ENCODE peak calls at places on chromosomes 3 and 15, in seven cellular contexts. One of them, this sample, is unnamed.
A peak's percentile ranks its signal among the peaks of the same experiment; 100 is the strongest.

GRCh38 chr3:30440880-30441279 is 165.5 kb upstream of the TGFBR2 start:
- DNase-seq in WERI-Rb-1: no peak
- DNase-seq in cortex of kidney: no peak
- DNase-seq in bronchial epithelial cell: no peak
- DNase-seq in EL: no peak
- DNase-seq in PC-3: no peak
- DNase-seq in effector CD4-positive, alpha-beta T cell: no peak
- DNase-seq in this sample: no peak

GRCh38 chr15:85622432-85622831 is 172.3 kb downstream of the KLHL25 start:
- DNase-seq in WERI-Rb-1: peak; percentile 24
- DNase-seq in cortex of kidney: no peak
- DNase-seq in bronchial epithelial cell: no peak
- DNase-seq in EL: peak; percentile 57
- DNase-seq in PC-3: no peak
- DNase-seq in effector CD4-positive, alpha-beta T cell: no peak
- DNase-seq in this sample: no peak

GRCh38 chr3:23991236-23992050 is 46.4 kb downstream of the NR1D2 start:
- DNase-seq in WERI-Rb-1: no peak
- DNase-seq in cortex of kidney: no peak
- DNase-seq in bronchial epithelial cell: no peak
- DNase-seq in EL: no peak
- DNase-seq in PC-3: no peak
- DNase-seq in effector CD4-positive, alpha-beta T cell: no peak
- DNase-seq in this sample: no peak

GRCh38 chr3:152413244-152413643 is 144.5 kb downstream of the MBNL1 start:
- DNase-seq in WERI-Rb-1: no peak
- DNase-seq in cortex of kidney: no peak
- DNase-seq in bronchial epithelial cell: no peak
- DNase-seq in EL: no peak
- DNase-seq in PC-3: no peak
- DNase-seq in effector CD4-positive, alpha-beta T cell: no peak
- DNase-seq in this sample: no peak

GRCh38 chr3:42300013-42300412 is 34.0 kb upstream of the CCK start:
- DNase-seq in WERI-Rb-1: no peak
- DNase-seq in cortex of kidney: no peak
- DNase-seq in bronchial epithelial cell: peak; percentile 46
- DNase-seq in EL: peak; percentile 39
- DNase-seq in PC-3: peak; percentile 66
- DNase-seq in effector CD4-positive, alpha-beta T cell: no peak
- DNase-seq in this sample: no peak

GRCh38 chr15:40846846-40847224 is 3.0 kb downstream of the SPINT1 start:
- DNase-seq in WERI-Rb-1: no peak
- DNase-seq in cortex of kidney: no peak
- DNase-seq in bronchial epithelial cell: peak; percentile 67
- DNase-seq in EL: no peak
- DNase-seq in PC-3: peak; percentile 34
- DNase-seq in effector CD4-positive, alpha-beta T cell: no peak
- DNase-seq in this sample: no peak

GRCh38 chr15:92681141-92681622 is 25.6 kb upstream of the FAM174B start:
- DNase-seq in WERI-Rb-1: no peak
- DNase-seq in cortex of kidney: no peak
- DNase-seq in bronchial epithelial cell: peak; percentile 57
- DNase-seq in EL: peak; percentile 20
- DNase-seq in PC-3: no peak
- DNase-seq in effector CD4-positive, alpha-beta T cell: no peak
- DNase-seq in this sample: no peak

GRCh38 chr3:16606398-16606797 is 1.2 kb upstream of the DAZL start:
- DNase-seq in WERI-Rb-1: no peak
- DNase-seq in cortex of kidney: no peak
- DNase-seq in bronchial epithelial cell: peak; percentile 80
- DNase-seq in EL: no peak
- DNase-seq in PC-3: peak; percentile 90
- DNase-seq in effector CD4-positive, alpha-beta T cell: no peak
- DNase-seq in this sample: no peak

GRCh38 chr3:97674477-97674876 is 90.1 kb upstream of the ARL6 start:
- DNase-seq in WERI-Rb-1: no peak
- DNase-seq in cortex of kidney: no peak
- DNase-seq in bronchial epithelial cell: no peak
- DNase-seq in EL: no peak
- DNase-seq in PC-3: no peak
- DNase-seq in effector CD4-positive, alpha-beta T cell: no peak
- DNase-seq in this sample: no peak

GRCh38 chr3:191412764-191413163 is 48.2 kb upstream of the PYDC2 start:
- DNase-seq in WERI-Rb-1: no peak
- DNase-seq in cortex of kidney: no peak
- DNase-seq in bronchial epithelial cell: peak; percentile 86
- DNase-seq in EL: peak; percentile 97
- DNase-seq in PC-3: peak; percentile 92
- DNase-seq in effector CD4-positive, alpha-beta T cell: no peak
- DNase-seq in this sample: no peak

GRCh38 chr15:77974098-77974414 is 103.5 kb downstream of the TBC1D2B start:
- DNase-seq in WERI-Rb-1: no peak
- DNase-seq in cortex of kidney: no peak
- DNase-seq in bronchial epithelial cell: no peak
- DNase-seq in EL: peak; percentile 31
- DNase-seq in PC-3: no peak
- DNase-seq in effector CD4-positive, alpha-beta T cell: no peak
- DNase-seq in this sample: peak; percentile 51

GRCh38 chr3:195763843-195764825 is 43.4 kb downstream of the MUC20 start:
- DNase-seq in WERI-Rb-1: no peak
- DNase-seq in cortex of kidney: no peak
- DNase-seq in bronchial epithelial cell: no peak
- DNase-seq in EL: no peak
- DNase-seq in PC-3: no peak
- DNase-seq in effector CD4-positive, alpha-beta T cell: no peak
- DNase-seq in this sample: no peak

GRCh38 chr15:56871180-56871579 is 47.3 kb upstream of the TCF12 start:
- DNase-seq in WERI-Rb-1: no peak
- DNase-seq in cortex of kidney: no peak
- DNase-seq in bronchial epithelial cell: peak; percentile 81
- DNase-seq in EL: peak; percentile 79
- DNase-seq in PC-3: peak; percentile 80
- DNase-seq in effector CD4-positive, alpha-beta T cell: no peak
- DNase-seq in this sample: no peak

GRCh38 chr3:71166839-71167238 is 416.7 kb downstream of the FOXP1 start:
- DNase-seq in WERI-Rb-1: no peak
- DNase-seq in cortex of kidney: no peak
- DNase-seq in bronchial epithelial cell: no peak
- DNase-seq in EL: no peak
- DNase-seq in PC-3: no peak
- DNase-seq in effector CD4-positive, alpha-beta T cell: no peak
- DNase-seq in this sample: no peak

GRCh38 chr3:142210144-142210543 is 15.2 kb downstream of the GK5 start:
- DNase-seq in WERI-Rb-1: no peak
- DNase-seq in cortex of kidney: no peak
- DNase-seq in bronchial epithelial cell: no peak
- DNase-seq in EL: no peak
- DNase-seq in PC-3: no peak
- DNase-seq in effector CD4-positive, alpha-beta T cell: no peak
- DNase-seq in this sample: no peak

GRCh38 chr15:100297812-100298211 is 44.0 kb downstream of the ADAMTS17 start:
- DNase-seq in WERI-Rb-1: no peak
- DNase-seq in cortex of kidney: no peak
- DNase-seq in bronchial epithelial cell: no peak
- DNase-seq in EL: no peak
- DNase-seq in PC-3: no peak
- DNase-seq in effector CD4-positive, alpha-beta T cell: no peak
- DNase-seq in this sample: no peak

GRCh38 chr3:143352031-143352623 is 232.6 kb downstream of the CHST2 start:
- DNase-seq in WERI-Rb-1: peak; percentile 24
- DNase-seq in cortex of kidney: no peak
- DNase-seq in bronchial epithelial cell: no peak
- DNase-seq in EL: no peak
- DNase-seq in PC-3: no peak
- DNase-seq in effector CD4-positive, alpha-beta T cell: no peak
- DNase-seq in this sample: no peak

GRCh38 chr3:79822076-79822475 is 54.3 kb upstream of the ROBO1 start:
- DNase-seq in WERI-Rb-1: no peak
- DNase-seq in cortex of kidney: no peak
- DNase-seq in bronchial epithelial cell: no peak
- DNase-seq in EL: no peak
- DNase-seq in PC-3: no peak
- DNase-seq in effector CD4-positive, alpha-beta T cell: no peak
- DNase-seq in this sample: no peak

GRCh38 chr3:65778966-65779365 is 259.8 kb downstream of the MAGI1 start:
- DNase-seq in WERI-Rb-1: no peak
- DNase-seq in cortex of kidney: no peak
- DNase-seq in bronchial epithelial cell: no peak
- DNase-seq in EL: peak; percentile 9
- DNase-seq in PC-3: peak; percentile 11
- DNase-seq in effector CD4-positive, alpha-beta T cell: no peak
- DNase-seq in this sample: no peak

GRCh38 chr15:31081568-31082250 is 19.8 kb downstream of the TRPM1 start:
- DNase-seq in WERI-Rb-1: no peak
- DNase-seq in cortex of kidney: no peak
- DNase-seq in bronchial epithelial cell: peak; percentile 35
- DNase-seq in EL: no peak
- DNase-seq in PC-3: peak; percentile 73
- DNase-seq in effector CD4-positive, alpha-beta T cell: no peak
- DNase-seq in this sample: no peak

GRCh38 chr15:99566157-99566900 is 545 bp downstream of the MEF2A start:
- DNase-seq in WERI-Rb-1: peak; percentile 33
- DNase-seq in cortex of kidney: no peak
- DNase-seq in bronchial epithelial cell: no peak
- DNase-seq in EL: peak; percentile 19
- DNase-seq in PC-3: peak; percentile 5
- DNase-seq in effector CD4-positive, alpha-beta T cell: no peak
- DNase-seq in this sample: no peak

GRCh38 chr3:75192065-75192658 is 472.0 kb upstream of the FRG2C start:
- DNase-seq in WERI-Rb-1: peak; percentile 56
- DNase-seq in cortex of kidney: no peak
- DNase-seq in bronchial epithelial cell: peak; percentile 35
- DNase-seq in EL: peak; percentile 47
- DNase-seq in PC-3: peak; percentile 59
- DNase-seq in effector CD4-positive, alpha-beta T cell: peak; percentile 31
- DNase-seq in this sample: no peak

GRCh38 chr15:38707802-38708671 is 143.4 kb upstream of the RASGRP1 start:
- DNase-seq in WERI-Rb-1: peak; percentile 36
- DNase-seq in cortex of kidney: no peak
- DNase-seq in bronchial epithelial cell: peak; percentile 61
- DNase-seq in EL: peak; percentile 69
- DNase-seq in PC-3: peak; percentile 77
- DNase-seq in effector CD4-positive, alpha-beta T cell: peak; percentile 21
- DNase-seq in this sample: peak; percentile 11

GRCh38 chr15:92958105-92958504 is 58.0 kb downstream of the CHD2 start:
- DNase-seq in WERI-Rb-1: no peak
- DNase-seq in cortex of kidney: no peak
- DNase-seq in bronchial epithelial cell: peak; percentile 69
- DNase-seq in EL: peak; percentile 10
- DNase-seq in PC-3: no peak
- DNase-seq in effector CD4-positive, alpha-beta T cell: peak; percentile 42
- DNase-seq in this sample: no peak

GRCh38 chr15:44718180-44718926 is 7.0 kb downstream of the B2M start:
- DNase-seq in WERI-Rb-1: no peak
- DNase-seq in cortex of kidney: no peak
- DNase-seq in bronchial epithelial cell: no peak
- DNase-seq in EL: no peak
- DNase-seq in PC-3: no peak
- DNase-seq in effector CD4-positive, alpha-beta T cell: no peak
- DNase-seq in this sample: no peak

GRCh38 chr15:42152196-42152920 is 4.1 kb downstream of the PLA2G4F start:
- DNase-seq in WERI-Rb-1: no peak
- DNase-seq in cortex of kidney: no peak
- DNase-seq in bronchial epithelial cell: peak; percentile 83
- DNase-seq in EL: no peak
- DNase-seq in PC-3: no peak
- DNase-seq in effector CD4-positive, alpha-beta T cell: no peak
- DNase-seq in this sample: no peak

GRCh38 chr3:129323651-129324294 is 45.1 kb downstream of the HMCES start:
- DNase-seq in WERI-Rb-1: no peak
- DNase-seq in cortex of kidney: no peak
- DNase-seq in bronchial epithelial cell: no peak
- DNase-seq in EL: no peak
- DNase-seq in PC-3: no peak
- DNase-seq in effector CD4-positive, alpha-beta T cell: no peak
- DNase-seq in this sample: no peak

GRCh38 chr3:39107056-39107873 is at the start of the genes GORASP1 and TTC21A:
- DNase-seq in WERI-Rb-1: peak; percentile 83
- DNase-seq in cortex of kidney: peak; percentile 8
- DNase-seq in bronchial epithelial cell: peak; percentile 74
- DNase-seq in EL: peak; percentile 85
- DNase-seq in PC-3: peak; percentile 86
- DNase-seq in effector CD4-positive, alpha-beta T cell: peak; percentile 53
- DNase-seq in this sample: peak; percentile 68

GRCh38 chr3:137642831-137643230 is 121.3 kb upstream of the SOX14 start:
- DNase-seq in WERI-Rb-1: no peak
- DNase-seq in cortex of kidney: no peak
- DNase-seq in bronchial epithelial cell: peak; percentile 33
- DNase-seq in EL: no peak
- DNase-seq in PC-3: no peak
- DNase-seq in effector CD4-positive, alpha-beta T cell: no peak
- DNase-seq in this sample: no peak

GRCh38 chr3:166934879-166935278 is 445.2 kb downstream of the ZBBX start:
- DNase-seq in WERI-Rb-1: no peak
- DNase-seq in cortex of kidney: no peak
- DNase-seq in bronchial epithelial cell: no peak
- DNase-seq in EL: no peak
- DNase-seq in PC-3: no peak
- DNase-seq in effector CD4-positive, alpha-beta T cell: no peak
- DNase-seq in this sample: no peak

GRCh38 chr3:101780661-101781060 is 1.6 kb downstream of the NXPE3 start:
- DNase-seq in WERI-Rb-1: no peak
- DNase-seq in cortex of kidney: no peak
- DNase-seq in bronchial epithelial cell: peak; percentile 74
- DNase-seq in EL: peak; percentile 86
- DNase-seq in PC-3: peak; percentile 69
- DNase-seq in effector CD4-positive, alpha-beta T cell: no peak
- DNase-seq in this sample: no peak

GRCh38 chr3:121995190-121996137 is 26.6 kb downstream of the ILDR1 start:
- DNase-seq in WERI-Rb-1: peak; percentile 73
- DNase-seq in cortex of kidney: no peak
- DNase-seq in bronchial epithelial cell: peak; percentile 96
- DNase-seq in EL: peak; percentile 78
- DNase-seq in PC-3: peak; percentile 98
- DNase-seq in effector CD4-positive, alpha-beta T cell: no peak
- DNase-seq in this sample: no peak

GRCh38 chr15:37372064-37372463 is 271.7 kb upstream of the MEIS2 start:
- DNase-seq in WERI-Rb-1: no peak
- DNase-seq in cortex of kidney: no peak
- DNase-seq in bronchial epithelial cell: no peak
- DNase-seq in EL: peak; percentile 41
- DNase-seq in PC-3: no peak
- DNase-seq in effector CD4-positive, alpha-beta T cell: no peak
- DNase-seq in this sample: no peak

GRCh38 chr15:65055201-65055870 is 10.1 kb downstream of the SLC51B start:
- DNase-seq in WERI-Rb-1: no peak
- DNase-seq in cortex of kidney: no peak
- DNase-seq in bronchial epithelial cell: peak; percentile 42
- DNase-seq in EL: peak; percentile 32
- DNase-seq in PC-3: peak; percentile 43
- DNase-seq in effector CD4-positive, alpha-beta T cell: no peak
- DNase-seq in this sample: no peak

GRCh38 chr3:24339266-24339825 is 155.3 kb downstream of the THRB start:
- DNase-seq in WERI-Rb-1: no peak
- DNase-seq in cortex of kidney: no peak
- DNase-seq in bronchial epithelial cell: no peak
- DNase-seq in EL: no peak
- DNase-seq in PC-3: no peak
- DNase-seq in effector CD4-positive, alpha-beta T cell: no peak
- DNase-seq in this sample: no peak

This sample was measured in cerebellar nuclear complex.